ENCODE peak calls at places on chromosome 20, in four cellular contexts. One of them, this sample, is unnamed. For H3K36me3, the result is how much of the 10 kb centered on the place peaks cover.

GRCh38 chr20:4902788-4903187 is 98.5 kb downstream of the SLC23A2 start:
- DNase-seq in body of pancreas: no peak
- DNase-seq in brain microvascular endothelial cell: no peak
- DNase-seq in psoas muscle: no peak
- DNase-seq in this sample: no peak

GRCh38 chr20:63980317-63980805 is 571 bp upstream of the PRPF6 start:
- DNase-seq in brain microvascular endothelial cell: no peak
- DNase-seq in body of pancreas: no peak
- DNase-seq in psoas muscle: no peak
- DNase-seq in this sample: no peak

GRCh38 chr20:57108218-57108617 is 158.2 kb downstream of the BMP7 start:
- DNase-seq in psoas muscle: no peak
- DNase-seq in body of pancreas: no peak
- DNase-seq in brain microvascular endothelial cell: no peak
- DNase-seq in this sample: no peak

GRCh38 chr20:18831830-18832229 is 18.2 kb downstream of the SCP2D1 start:
- DNase-seq in body of pancreas: peak
- DNase-seq in psoas muscle: no peak
- DNase-seq in brain microvascular endothelial cell: no peak
- DNase-seq in this sample: no peak

GRCh38 chr20:5353624-5354496 is 37.1 kb upstream of the PROKR2 start:
- DNase-seq in psoas muscle: no peak
- DNase-seq in body of pancreas: no peak
- DNase-seq in brain microvascular endothelial cell: peak
- DNase-seq in this sample: no peak

GRCh38 chr20:37247547-37247946 is 14.1 kb downstream of the GHRH start:
- DNase-seq in body of pancreas: no peak
- DNase-seq in brain microvascular endothelial cell: no peak
- DNase-seq in psoas muscle: no peak
- DNase-seq in this sample: no peak

GRCh38 chr20:52676282-52676995 is 295.7 kb upstream of the TSHZ2 start:
- DNase-seq in body of pancreas: no peak
- DNase-seq in brain microvascular endothelial cell: no peak
- DNase-seq in psoas muscle: no peak
- DNase-seq in this sample: peak

GRCh38 chr20:24445510-24446170 is 23.8 kb upstream of the SYNDIG1 start:
- DNase-seq in psoas muscle: no peak
- DNase-seq in body of pancreas: no peak
- DNase-seq in brain microvascular endothelial cell: no peak
- DNase-seq in this sample: peak

GRCh38 chr20:5031206-5031557 is 29.9 kb upstream of the SLC23A2 start:
- DNase-seq in brain microvascular endothelial cell: no peak
- DNase-seq in body of pancreas: no peak
- DNase-seq in psoas muscle: no peak
- DNase-seq in this sample: no peak

GRCh38 chr20:25278636-25279361 is 30.9 kb downstream of the PYGB start:
- DNase-seq in psoas muscle: peak
- DNase-seq in brain microvascular endothelial cell: no peak
- DNase-seq in body of pancreas: peak
- DNase-seq in this sample: peak

GRCh38 chr20:11274137-11274536 is 600.3 kb upstream of the JAG1 start:
- DNase-seq in psoas muscle: no peak
- DNase-seq in brain microvascular endothelial cell: peak
- DNase-seq in body of pancreas: peak
- DNase-seq in this sample: peak

GRCh38 chr20:42752620-42753019 is 437.1 kb downstream of the PTPRT start:
- DNase-seq in body of pancreas: no peak
- DNase-seq in psoas muscle: no peak
- DNase-seq in brain microvascular endothelial cell: no peak
- DNase-seq in this sample: no peak

GRCh38 chr20:40697466-40697987 is 8.5 kb upstream of the MAFB start:
- DNase-seq in psoas muscle: no peak
- DNase-seq in brain microvascular endothelial cell: no peak
- DNase-seq in body of pancreas: no peak
- DNase-seq in this sample: no peak

GRCh38 chr20:3406481-3407425 is 716 bp downstream of the DNAAF9 start:
- DNase-seq in psoas muscle: peak
- DNase-seq in body of pancreas: peak
- DNase-seq in brain microvascular endothelial cell: peak
- DNase-seq in this sample: peak

GRCh38 chr20:2817341-2817726 is 1.2 kb downstream of the TMEM239 start:
- DNase-seq in brain microvascular endothelial cell: no peak
- DNase-seq in psoas muscle: no peak
- DNase-seq in body of pancreas: no peak
- DNase-seq in this sample: peak

GRCh38 chr20:21101453-21102251 is 4.5 kb downstream of the LINC00237 start:
- DNase-seq in brain microvascular endothelial cell: no peak
- DNase-seq in psoas muscle: peak
- DNase-seq in body of pancreas: peak
- DNase-seq in this sample: peak

GRCh38 chr20:6232436-6232835 is 109.6 kb upstream of the FERMT1 start:
- DNase-seq in brain microvascular endothelial cell: no peak
- DNase-seq in psoas muscle: no peak
- DNase-seq in body of pancreas: no peak
- DNase-seq in this sample: no peak

GRCh38 chr20:5001174-5002076 is at the start of gene SLC23A2:
- DNase-seq in body of pancreas: peak
- DNase-seq in psoas muscle: peak
- DNase-seq in brain microvascular endothelial cell: no peak
- DNase-seq in this sample: peak

GRCh38 chr20:30284533-30284932 is 972.9 kb upstream of the DEFB115 start:
- DNase-seq in brain microvascular endothelial cell: no peak
- DNase-seq in body of pancreas: peak
- DNase-seq in psoas muscle: no peak
- DNase-seq in this sample: no peak

GRCh38 chr20:56828402-56828801 is 199.3 kb downstream of the TFAP2C start:
- DNase-seq in brain microvascular endothelial cell: no peak
- DNase-seq in psoas muscle: no peak
- DNase-seq in body of pancreas: no peak
- DNase-seq in this sample: peak

GRCh38 chr20:20010639-20011500 is 6.3 kb upstream of the NAA20 start:
- DNase-seq in psoas muscle: no peak
- DNase-seq in brain microvascular endothelial cell: no peak
- DNase-seq in body of pancreas: no peak
- DNase-seq in this sample: no peak

GRCh38 chr20:8795404-8795803 is 273.5 kb upstream of the PLCB4 start:
- DNase-seq in brain microvascular endothelial cell: no peak
- DNase-seq in psoas muscle: no peak
- DNase-seq in body of pancreas: no peak
- DNase-seq in this sample: no peak

GRCh38 chr20:35121186-35121585 is 25.9 kb downstream of the EDEM2 start:
- DNase-seq in brain microvascular endothelial cell: peak
- DNase-seq in psoas muscle: no peak
- DNase-seq in body of pancreas: no peak
- DNase-seq in this sample: no peak
- H3K36me3 ChIP-seq in brain microvascular endothelial cell: under half
- H3K36me3 ChIP-seq in psoas muscle: under half
- H3K36me3 ChIP-seq in body of pancreas: half or more
- H3K36me3 ChIP-seq in this sample: under half

GRCh38 chr20:45368221-45368980 is 5.4 kb downstream of the SYS1 start:
- DNase-seq in psoas muscle: no peak
- DNase-seq in brain microvascular endothelial cell: no peak
- DNase-seq in body of pancreas: peak
- DNase-seq in this sample: no peak
- H3K4me3 ChIP-seq in psoas muscle: no peak
- H3K4me3 ChIP-seq in brain microvascular endothelial cell: no peak
- H3K4me3 ChIP-seq in body of pancreas: no peak
- H3K4me3 ChIP-seq in this sample: no peak

GRCh38 chr20:1462001-1462400 is 4.6 kb downstream of the NSFL1C start:
- DNase-seq in brain microvascular endothelial cell: no peak
- DNase-seq in psoas muscle: no peak
- DNase-seq in body of pancreas: no peak
- DNase-seq in this sample: no peak

GRCh38 chr20:1457992-1458391 is 8.7 kb downstream of the NSFL1C start:
- DNase-seq in brain microvascular endothelial cell: no peak
- DNase-seq in body of pancreas: no peak
- DNase-seq in psoas muscle: no peak
- DNase-seq in this sample: no peak

GRCh38 chr20:1462834-1463233 is 3.8 kb downstream of the NSFL1C start:
- DNase-seq in body of pancreas: no peak
- DNase-seq in brain microvascular endothelial cell: no peak
- DNase-seq in psoas muscle: no peak
- DNase-seq in this sample: no peak

GRCh38 chr20:1463971-1464570 is 2.6 kb downstream of the NSFL1C start:
- DNase-seq in body of pancreas: no peak
- DNase-seq in psoas muscle: no peak
- DNase-seq in brain microvascular endothelial cell: no peak
- DNase-seq in this sample: no peak

DNA sequence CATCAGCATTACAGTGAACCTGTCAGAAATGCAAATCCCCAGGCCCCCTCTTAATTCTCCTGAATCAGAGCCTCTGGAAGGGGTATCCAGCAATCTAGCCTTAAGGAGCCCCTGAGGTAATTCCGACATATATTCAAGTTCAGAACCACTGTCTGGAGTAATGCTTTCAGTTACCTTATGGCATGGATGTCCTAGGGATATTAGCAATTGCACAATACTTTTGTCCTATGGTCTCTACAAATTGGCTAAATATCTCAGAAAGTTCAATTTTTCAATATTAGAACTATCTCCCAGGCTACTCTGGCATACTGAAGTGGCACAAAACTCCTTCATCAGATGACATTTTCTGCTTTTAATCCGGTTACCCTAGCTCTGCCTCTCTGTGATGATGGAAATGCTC is 6.4 kb downstream of the NSFL1C start:
- DNase-seq in psoas muscle: no peak
- DNase-seq in brain microvascular endothelial cell: no peak
- DNase-seq in body of pancreas: no peak
- DNase-seq in this sample: no peak
- H3K36me3 ChIP-seq in psoas muscle: under half
- H3K36me3 ChIP-seq in brain microvascular endothelial cell: under half
- H3K36me3 ChIP-seq in body of pancreas: under half
- H3K36me3 ChIP-seq in this sample: under half

GRCh38 chr20:62861732-62862336 is at the start of gene TCFL5:
- DNase-seq in psoas muscle: peak
- DNase-seq in brain microvascular endothelial cell: peak
- DNase-seq in body of pancreas: peak
- DNase-seq in this sample: peak
- H3K4me3 ChIP-seq in psoas muscle: peak
- H3K4me3 ChIP-seq in brain microvascular endothelial cell: peak
- H3K4me3 ChIP-seq in body of pancreas: no peak
- H3K4me3 ChIP-seq in this sample: peak

GRCh38 chr20:12946789-12947188 is 62.0 kb upstream of the SPTLC3 start:
- DNase-seq in body of pancreas: no peak
- DNase-seq in psoas muscle: no peak
- DNase-seq in brain microvascular endothelial cell: no peak
- DNase-seq in this sample: no peak

GRCh38 chr20:12936524-12936923 is 72.2 kb upstream of the SPTLC3 start:
- DNase-seq in body of pancreas: no peak
- DNase-seq in psoas muscle: no peak
- DNase-seq in brain microvascular endothelial cell: no peak
- DNase-seq in this sample: no peak

GRCh38 chr20:12941025-12941424 is 67.7 kb upstream of the SPTLC3 start:
- DNase-seq in psoas muscle: no peak
- DNase-seq in brain microvascular endothelial cell: no peak
- DNase-seq in body of pancreas: no peak
- DNase-seq in this sample: no peak

GRCh38 chr20:12947691-12948090 is 61.1 kb upstream of the SPTLC3 start:
- DNase-seq in brain microvascular endothelial cell: no peak
- DNase-seq in body of pancreas: no peak
- DNase-seq in psoas muscle: no peak
- DNase-seq in this sample: no peak

DNA sequence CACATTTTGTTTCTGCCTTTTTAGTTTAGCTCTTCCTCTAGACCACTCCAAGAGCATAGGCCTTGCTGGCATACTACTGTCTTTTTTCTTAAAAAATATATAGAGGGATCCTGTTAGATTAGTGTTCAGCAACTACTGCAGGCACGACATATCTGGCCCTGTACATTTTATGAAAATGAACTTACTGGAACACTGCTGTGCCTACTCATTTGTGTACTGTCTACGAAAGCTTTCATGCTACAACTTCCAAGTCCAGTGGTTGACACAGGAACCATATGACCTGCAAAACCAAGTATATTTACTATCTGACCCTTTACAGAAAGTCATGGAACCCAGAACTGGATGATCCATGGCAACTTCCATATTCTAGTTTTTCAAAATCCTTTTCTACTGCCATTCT is 66.6 kb upstream of the SPTLC3 start:
- DNase-seq in psoas muscle: no peak
- DNase-seq in body of pancreas: no peak
- DNase-seq in brain microvascular endothelial cell: no peak
- DNase-seq in this sample: no peak
- H3K36me3 ChIP-seq in psoas muscle: under half
- H3K36me3 ChIP-seq in body of pancreas: under half
- H3K36me3 ChIP-seq in brain microvascular endothelial cell: under half
- H3K36me3 ChIP-seq in this sample: under half

GRCh38 chr20:38432292-38432691 is 2.8 kb downstream of the SNHG17 start:
- DNase-seq in body of pancreas: no peak
- DNase-seq in brain microvascular endothelial cell: no peak
- DNase-seq in psoas muscle: no peak
- DNase-seq in this sample: no peak

GRCh38 chr20:38434770-38435554 is at the start of gene SNHG17:
- DNase-seq in brain microvascular endothelial cell: peak
- DNase-seq in psoas muscle: peak
- DNase-seq in body of pancreas: peak
- DNase-seq in this sample: peak

GRCh38 chr20:38434310-38434741 is 802 bp downstream of the SNHG17 start:
- DNase-seq in psoas muscle: no peak
- DNase-seq in body of pancreas: peak
- DNase-seq in brain microvascular endothelial cell: no peak
- DNase-seq in this sample: peak

GRCh38 chr20:38435555-38435939 is 419 bp upstream of the SNHG17 start:
- DNase-seq in brain microvascular endothelial cell: peak
- DNase-seq in psoas muscle: no peak
- DNase-seq in body of pancreas: no peak
- DNase-seq in this sample: no peak

GRCh38 chr20:38433304-38433972 is 1.7 kb downstream of the SNHG17 start:
- DNase-seq in psoas muscle: no peak
- DNase-seq in brain microvascular endothelial cell: no peak
- DNase-seq in body of pancreas: no peak
- DNase-seq in this sample: no peak
- H3K4me3 ChIP-seq in psoas muscle: peak
- H3K4me3 ChIP-seq in brain microvascular endothelial cell: peak
- H3K4me3 ChIP-seq in body of pancreas: peak
- H3K4me3 ChIP-seq in this sample: peak

GRCh38 chr20:13753436-13754036 is 31.2 kb downstream of the ESF1 start:
- DNase-seq in psoas muscle: no peak
- DNase-seq in body of pancreas: no peak
- DNase-seq in brain microvascular endothelial cell: no peak
- DNase-seq in this sample: no peak
- H3K36me3 ChIP-seq in psoas muscle: under half
- H3K36me3 ChIP-seq in body of pancreas: under half
- H3K36me3 ChIP-seq in brain microvascular endothelial cell: under half
- H3K36me3 ChIP-seq in this sample: under half

GRCh38 chr20:49801882-49802281 is 10.7 kb upstream of the SLC9A8 start:
- DNase-seq in brain microvascular endothelial cell: no peak
- DNase-seq in body of pancreas: no peak
- DNase-seq in psoas muscle: no peak
- DNase-seq in this sample: no peak

GRCh38 chr20:49797292-49797628 is 15.4 kb upstream of the SLC9A8 start:
- DNase-seq in psoas muscle: peak
- DNase-seq in body of pancreas: no peak
- DNase-seq in brain microvascular endothelial cell: no peak
- DNase-seq in this sample: no peak

GRCh38 chr20:49798718-49799117 is 13.9 kb upstream of the SLC9A8 start:
- DNase-seq in body of pancreas: no peak
- DNase-seq in brain microvascular endothelial cell: no peak
- DNase-seq in psoas muscle: no peak
- DNase-seq in this sample: no peak

GRCh38 chr20:49803418-49803817 is 9.2 kb upstream of the SLC9A8 start:
- DNase-seq in brain microvascular endothelial cell: no peak
- DNase-seq in psoas muscle: no peak
- DNase-seq in body of pancreas: no peak
- DNase-seq in this sample: no peak

GRCh38 chr20:49799698-49800097 is 12.9 kb upstream of the SLC9A8 start:
- DNase-seq in brain microvascular endothelial cell: no peak
- DNase-seq in psoas muscle: no peak
- DNase-seq in body of pancreas: no peak
- DNase-seq in this sample: no peak
- H3K4me3 ChIP-seq in brain microvascular endothelial cell: no peak
- H3K4me3 ChIP-seq in psoas muscle: no peak
- H3K4me3 ChIP-seq in body of pancreas: no peak
- H3K4me3 ChIP-seq in this sample: no peak